ENCODE peak calls at places on chromosomes 13 and 19, in six cellular contexts. C is A549, K is H54, L is stomach, N is GM12891, A is breast epithelium. O is an unnamed sample.
A peak's percentile ranks its signal among the peaks of the same experiment; 100 is the strongest.

GRCh38 chr13:99211421-99212035 is 10.9 kb downstream of the UBAC2 start:
- DNase-seq in C (no peak), K (no peak), L (no peak), N (no peak), A (no peak), O (no peak)

GRCh38 chr19:32519023-32519422 is 62.0 kb upstream of the PDCD5 start:
- DNase-seq in C (no peak), K (no peak), L (no peak), N (no peak), A (no peak), O (no peak)

GRCh38 chr19:42420055-42420544 is 7.1 kb downstream of the LIPE start:
- DNase-seq in C (peak; percentile 89), K (no peak), L (peak; percentile 48), N (peak; percentile 86), A (no peak), O (peak; percentile 68)

GRCh38 chr19:751501-752341 is 809 bp downstream of the MISP start:
- DNase-seq in C (peak; percentile 90), K (peak; percentile 99), L (peak; percentile 58), N (no peak), A (no peak), O (peak; percentile 32)

GRCh38 chr19:51460164-51460992 is 2.1 kb upstream of the SIGLEC8 start:
- DNase-seq in C (peak; percentile 33), K (no peak), L (peak; percentile 20), N (no peak), A (no peak), O (no peak)

GRCh38 chr19:2315818-2316353 is 7.9 kb upstream of the LINGO3 start:
- DNase-seq in C (peak; percentile 43), K (peak; percentile 65), L (peak; percentile 65), N (no peak), A (no peak), O (peak; percentile 42)

GRCh38 chr19:43777163-43777700 is 3.5 kb downstream of the KCNN4 start:
- DNase-seq in C (no peak), K (peak; percentile 96), L (no peak), N (no peak), A (no peak), O (no peak)

GRCh38 chr19:15173746-15174404 is 26.9 kb downstream of the NOTCH3 start:
- DNase-seq in C (no peak), K (peak; percentile 45), L (no peak), N (no peak), A (no peak), O (no peak)

GRCh38 chr13:21465710-21466160 is 6.6 kb upstream of the ZDHHC20 start:
- DNase-seq in C (no peak), K (no peak), L (peak; percentile 85), N (no peak), A (no peak), O (peak; percentile 33)

GRCh38 chr19:525029-525428 is 6.5 kb upstream of the CDC34 start:
- DNase-seq in C (no peak), K (no peak), L (no peak), N (no peak), A (no peak), O (no peak)

GRCh38 chr13:80037505-80037888 is 303.4 kb downstream of the SPRY2 start:
- DNase-seq in C (peak; percentile 33), K (peak; percentile 25), L (no peak), N (no peak), A (no peak), O (no peak)

GRCh38 chr13:42574435-42575311 is 721 bp downstream of the TNFSF11 start:
- DNase-seq in C (no peak), K (no peak), L (no peak), N (peak; percentile 63), A (no peak), O (no peak)

GRCh38 chr19:23183251-23183650 is 66.4 kb downstream of the ZNF730 start:
- DNase-seq in C (no peak), K (no peak), L (no peak), N (no peak), A (no peak), O (no peak)

GRCh38 chr13:102800145-102801041 is 1.5 kb downstream of the BIVM start:
- DNase-seq in C (peak; percentile 76), K (peak; percentile 91), L (peak; percentile 83), N (peak; percentile 85), A (peak; percentile 63), O (peak; percentile 81)

GRCh38 chr13:93036380-93036779 is 190.2 kb upstream of the GPC6 start:
- DNase-seq in C (no peak), K (no peak), L (no peak), N (no peak), A (no peak), O (no peak)

GRCh38 chr13:51644649-51645048 is 60.4 kb downstream of the WDFY2 start:
- DNase-seq in C (peak; percentile 28), K (no peak), L (no peak), N (no peak), A (no peak), O (peak; percentile 45)

GRCh38 chr13:32419862-32420261 is 8.1 kb downstream of the N4BP2L1 start:
- DNase-seq in C (no peak), K (no peak), L (no peak), N (no peak), A (no peak), O (no peak)

GRCh38 chr19:38556521-38557174 is 61.1 kb downstream of the MAP4K1 start:
- DNase-seq in C (peak; percentile 67), K (no peak), L (no peak), N (no peak), A (no peak), O (no peak)

GRCh38 chr19:37594982-37595382 is 306 bp downstream of the ZNF540 start:
- DNase-seq in C (no peak), K (peak; percentile 60), L (peak; percentile 62), N (peak; percentile 22), A (peak; percentile 69), O (peak; percentile 64)

GRCh38 chr13:43865892-43866291 is 13.6 kb downstream of the CCDC122 start:
- DNase-seq in C (peak; percentile 35), K (no peak), L (no peak), N (no peak), A (no peak), O (no peak)

DNA sequence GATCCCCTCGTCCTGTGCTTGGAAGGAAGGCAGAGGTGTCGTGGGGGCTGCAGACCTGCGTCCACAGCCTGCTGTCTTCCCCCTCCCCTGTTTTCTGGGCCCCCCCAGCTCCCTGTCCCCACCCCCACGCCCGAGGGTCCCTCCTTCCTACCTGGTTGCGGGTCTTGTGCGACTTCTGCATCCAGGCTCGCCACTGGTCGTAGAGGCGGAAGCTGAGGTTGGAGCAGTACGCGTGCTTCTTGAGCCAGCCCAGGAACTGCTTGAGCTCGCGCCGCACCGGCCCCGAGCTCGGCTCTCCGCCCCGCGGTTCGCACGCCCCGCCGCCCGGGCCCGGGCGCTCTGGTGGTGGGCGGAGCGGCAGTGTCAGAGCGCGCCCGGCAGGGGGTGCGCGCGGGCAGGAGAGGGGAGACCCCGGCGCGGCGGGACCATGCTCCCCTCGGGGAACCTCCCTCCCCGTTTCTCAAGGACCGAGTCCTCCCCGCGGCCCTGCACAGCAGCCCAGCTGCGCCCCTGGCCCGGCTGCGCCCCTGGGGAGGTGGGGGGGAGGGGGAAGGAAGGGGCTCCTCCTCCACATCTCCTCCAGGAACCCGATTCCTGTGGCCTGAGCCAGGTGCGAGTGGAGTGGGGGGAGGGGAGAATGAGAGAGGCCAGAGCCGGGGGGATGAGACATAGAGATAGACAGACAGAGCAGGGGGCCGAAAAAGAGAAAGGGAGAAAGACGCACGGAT is 5.7 kb downstream of the REX1BD start:
- DNase-seq in C (peak; percentile 44), K (no peak), L (peak; percentile 80), N (peak; percentile 97), A (peak; percentile 74), O (peak; percentile 79)
- TF ChIP-seq POLR2A in C (no peak), K (no peak), L (no peak), N (no peak), A (no peak), O (no peak)

GRCh38 chr19:47740866-47741519 is 4.4 kb upstream of the NOP53 start:
- DNase-seq in C (no peak), K (no peak), L (no peak), N (no peak), A (no peak), O (no peak)

GRCh38 chr19:47749326-47749725 is 4.0 kb downstream of the NOP53 start:
- DNase-seq in C (no peak), K (no peak), L (no peak), N (no peak), A (no peak), O (no peak)

GRCh38 chr19:47741544-47742125 is 3.7 kb upstream of the NOP53 start:
- DNase-seq in C (no peak), K (no peak), L (no peak), N (no peak), A (no peak), O (no peak)

GRCh38 chr19:47742636-47743035 is 2.7 kb upstream of the NOP53 start:
- DNase-seq in C (no peak), K (no peak), L (no peak), N (no peak), A (no peak), O (no peak)

GRCh38 chr19:47745010-47745901 is at the start of gene NOP53:
- DNase-seq in C (peak; percentile 99), K (peak; percentile 78), L (peak; percentile 99), N (peak; percentile 89), A (peak; percentile 98), O (peak; percentile 98)
- TF ChIP-seq POLR2A in C (peak; percentile 76), K (peak; percentile 34), L (peak; percentile 79), N (peak; percentile 98), A (peak; percentile 76), O (peak; percentile 91)

DNA sequence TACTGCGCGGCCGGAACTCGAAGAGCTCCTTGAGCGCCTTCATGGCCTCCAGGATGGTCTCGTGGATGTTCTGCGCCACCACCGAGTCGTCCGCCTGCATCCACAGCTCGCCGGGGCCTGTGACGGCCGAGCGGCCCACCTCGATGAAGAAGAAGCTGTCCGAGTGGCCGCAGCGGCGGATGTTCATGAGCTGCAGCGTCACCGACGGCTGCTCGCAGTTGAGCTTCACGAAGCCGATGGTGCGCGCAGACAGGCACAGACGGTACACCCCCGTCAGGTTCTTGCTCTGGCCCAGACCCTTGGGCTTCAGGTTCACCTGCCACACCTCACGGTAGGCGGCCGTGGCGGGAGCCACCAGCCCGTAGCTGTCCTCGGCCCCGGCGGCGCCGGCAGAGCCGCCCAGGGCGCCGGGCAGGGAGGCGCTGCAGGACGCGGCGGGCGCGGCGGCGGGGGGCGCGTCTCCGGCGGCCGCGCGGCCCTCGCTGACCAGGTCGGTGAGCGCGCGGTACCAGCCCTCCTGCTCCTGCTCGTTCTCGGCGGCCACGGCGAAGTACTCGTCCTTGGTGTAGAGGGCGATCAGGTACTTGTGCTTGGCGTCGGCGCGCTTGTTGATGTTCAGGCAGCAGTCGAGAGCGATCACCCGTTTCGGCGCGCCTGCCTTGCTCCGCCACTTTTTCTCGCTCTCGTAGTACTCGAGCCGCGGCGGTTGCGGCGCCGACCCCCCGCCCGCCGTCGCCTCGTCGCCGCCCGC is 1.1 kb downstream of the IRS2 start:
- DNase-seq in C (peak; percentile 62), K (no peak), L (peak; percentile 61), N (no peak), A (no peak), O (peak; percentile 66)
- TF ChIP-seq POLR2A in C (peak; percentile 19), K (no peak), L (no peak), N (no peak), A (no peak), O (no peak)

DNA sequence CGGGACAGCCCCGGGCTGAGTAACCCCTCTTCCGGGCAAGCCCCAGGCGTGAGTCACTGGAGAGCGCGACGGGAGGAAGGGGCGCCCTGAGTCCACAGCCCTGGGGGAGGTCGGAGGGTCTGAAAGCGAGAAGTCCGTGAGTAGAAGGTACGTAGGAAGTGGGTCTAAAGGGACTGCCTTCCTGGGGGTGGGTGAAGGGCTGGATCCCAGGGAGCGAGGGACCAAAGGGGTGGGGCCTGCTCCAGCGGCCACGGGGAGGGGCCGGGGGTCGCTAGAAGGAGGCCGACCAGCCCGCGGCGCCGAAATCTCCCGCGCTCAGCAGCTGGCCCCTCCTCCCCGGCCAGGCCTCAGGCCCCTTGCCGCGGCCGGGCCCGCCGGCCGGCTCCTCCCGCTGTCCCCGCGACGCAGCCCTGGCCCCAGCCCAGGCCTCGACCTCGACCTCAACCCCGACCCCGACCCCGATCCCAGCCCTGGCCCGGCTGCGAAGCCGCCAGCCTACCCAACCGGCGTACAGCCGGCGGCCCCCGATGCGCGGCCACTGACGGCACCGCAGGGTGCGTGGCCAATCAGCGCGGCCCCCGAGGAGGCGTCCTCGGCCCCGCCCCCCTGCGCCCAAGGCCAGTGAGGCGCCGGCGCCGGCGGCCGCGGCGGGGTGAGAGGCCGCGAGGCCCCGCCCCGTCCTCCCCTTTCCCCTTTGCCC is 22.5 kb downstream of the IPO5 start:
- DNase-seq in C (peak; percentile 83), K (peak; percentile 97), L (peak; percentile 94), N (peak; percentile 94), A (no peak), O (peak; percentile 92)
- TF ChIP-seq POLR2A in C (peak; percentile 24), K (peak; percentile 68), L (no peak), N (peak; percentile 77), A (no peak), O (peak; percentile 98)